ENCODE peak calls at places on chromosomes 7 and 10, in five cellular contexts. D, U, Y, V and S are unnamed samples. For H3K4me1, the result is how much of the 10 kb centered on the place peaks cover.

GRCh38 chr7:138886501-138886917 is 88.5 kb upstream of the ATP6V0A4 start:
- DNase-seq in D (peak), U (peak), Y (no peak), V (no peak), S (no peak)

GRCh38 chr7:29563590-29564454 is at the start of gene PRR15:
- DNase-seq in D (no peak), U (peak), Y (no peak), V (peak), S (peak)

GRCh38 chr10:102066421-102067068 is 1.4 kb downstream of the HPS6 start:
- DNase-seq in D (no peak), U (no peak), Y (no peak), V (no peak), S (no peak)

GRCh38 chr10:131451407-131452015 is 140.0 kb upstream of the TCERG1L start:
- DNase-seq in D (no peak), U (no peak), Y (no peak), V (no peak), S (no peak)

GRCh38 chr7:28873410-28873809 is 84.7 kb downstream of the TRIL start:
- DNase-seq in D (no peak), U (no peak), Y (no peak), V (no peak), S (no peak)

GRCh38 chr7:108598153-108598552 is 28.5 kb downstream of the DNAJB9 start:
- DNase-seq in D (no peak), U (no peak), Y (no peak), V (no peak), S (no peak)

GRCh38 chr7:91194841-91195240 is 69.4 kb upstream of the FZD1 start:
- DNase-seq in D (no peak), U (no peak), Y (peak), V (no peak), S (no peak)

GRCh38 chr7:44762300-44762699 is 13.7 kb downstream of the ZMIZ2 start:
- DNase-seq in D (no peak), U (no peak), Y (no peak), V (no peak), S (no peak)

GRCh38 chr7:142535123-142535779 is 214.0 kb upstream of the PRSS1 start:
- DNase-seq in D (peak), U (peak), Y (peak), V (peak), S (peak)

DNA sequence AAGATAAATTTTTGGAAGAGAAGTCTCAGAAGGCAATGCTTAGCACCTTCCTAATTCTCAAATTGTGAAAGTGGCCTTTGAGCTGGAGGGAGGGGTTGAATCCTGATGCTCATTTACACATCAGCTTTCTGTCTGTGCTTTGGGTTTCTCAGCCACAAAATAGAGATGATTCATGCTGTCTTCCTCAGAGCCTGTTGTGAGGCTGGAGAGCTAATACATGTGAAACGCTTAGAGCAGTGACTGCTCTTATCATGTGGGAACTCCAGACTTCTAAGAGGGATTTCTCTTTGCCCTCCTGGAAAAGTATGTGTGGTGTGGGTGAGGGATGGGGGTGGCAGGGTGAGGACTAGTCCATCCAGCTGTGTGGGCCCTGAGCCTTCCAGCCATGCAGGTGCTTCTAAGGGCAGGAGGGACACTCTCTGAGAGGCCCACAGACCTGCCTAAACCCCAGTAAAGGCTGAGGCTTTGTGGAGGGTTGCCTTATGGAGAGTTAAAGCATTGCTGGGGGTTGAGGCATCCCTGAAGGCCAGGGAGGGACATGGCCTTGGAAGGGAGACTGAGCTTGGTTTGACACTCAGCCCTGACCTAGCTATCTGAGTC is 4.8 kb upstream of the EVX1 start:
- DNase-seq in D (peak), U (peak), Y (no peak), V (peak), S (no peak)
- H2BK15ac ChIP-seq in D (no peak), U (no peak), Y (no peak), V (no peak), S (no peak)

GRCh38 chr10:96642530-96642929 is 55.7 kb upstream of the TM9SF3 start:
- DNase-seq in D (no peak), U (no peak), Y (no peak), V (no peak), S (no peak)
- H3K4me1 ChIP-seq in D (under half), U (under half), Y (under half), V (under half), S (under half)

DNA sequence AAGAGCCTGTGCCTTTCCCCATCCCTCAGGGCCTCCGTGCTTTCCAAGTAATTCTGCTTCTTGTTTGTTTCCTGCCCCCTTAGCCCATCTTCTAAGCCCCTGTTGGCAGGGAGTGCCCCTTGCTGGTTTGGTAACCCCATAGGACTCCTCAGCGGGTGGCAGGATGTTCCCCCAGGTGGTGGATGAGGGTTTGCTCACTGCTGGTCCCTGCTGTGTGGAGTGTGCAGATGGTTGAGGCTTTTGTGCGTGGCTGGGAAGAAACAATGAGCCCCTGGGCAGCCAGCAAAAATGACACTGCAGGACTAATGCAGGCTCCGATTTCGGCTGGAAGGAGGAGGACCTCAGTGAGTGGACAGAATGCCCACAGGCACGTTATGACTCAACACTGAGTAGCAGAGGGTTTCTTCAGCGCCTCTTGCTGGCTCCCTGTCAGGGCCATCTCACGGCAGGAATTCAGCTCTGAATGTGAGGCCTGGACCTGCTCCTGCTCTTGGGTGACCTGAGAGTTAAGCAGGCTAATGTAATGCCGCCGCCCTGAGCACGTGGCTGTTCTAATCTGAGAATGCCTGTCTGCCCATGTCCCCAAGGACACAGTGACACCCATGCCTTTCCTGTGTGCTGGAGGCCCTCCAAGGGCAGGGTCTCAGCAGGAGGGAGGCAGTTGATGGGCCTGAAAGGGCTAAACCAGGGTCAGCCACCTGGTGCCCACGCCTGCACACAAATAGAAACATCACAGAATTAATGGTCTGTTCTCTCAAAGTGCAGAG is 16.6 kb downstream of the BAG3 start:
- DNase-seq in D (peak), U (peak), Y (peak), V (peak), S (no peak)
- H2BK15ac ChIP-seq in D (peak), U (no peak), Y (no peak), V (no peak), S (no peak)

GRCh38 chr10:43137701-43137970 is 609 bp upstream of the CSGALNACT2 start:
- DNase-seq in D (peak), U (peak), Y (peak), V (peak), S (no peak)

GRCh38 chr10:43135656-43136055 is 2.6 kb upstream of the CSGALNACT2 start:
- DNase-seq in D (no peak), U (no peak), Y (no peak), V (no peak), S (no peak)

GRCh38 chr10:43135064-43135463 is 3.2 kb upstream of the CSGALNACT2 start:
- DNase-seq in D (no peak), U (no peak), Y (no peak), V (no peak), S (no peak)

GRCh38 chr10:43136995-43137700 is 1.1 kb upstream of the CSGALNACT2 start:
- DNase-seq in D (peak), U (no peak), Y (no peak), V (no peak), S (no peak)

DNA sequence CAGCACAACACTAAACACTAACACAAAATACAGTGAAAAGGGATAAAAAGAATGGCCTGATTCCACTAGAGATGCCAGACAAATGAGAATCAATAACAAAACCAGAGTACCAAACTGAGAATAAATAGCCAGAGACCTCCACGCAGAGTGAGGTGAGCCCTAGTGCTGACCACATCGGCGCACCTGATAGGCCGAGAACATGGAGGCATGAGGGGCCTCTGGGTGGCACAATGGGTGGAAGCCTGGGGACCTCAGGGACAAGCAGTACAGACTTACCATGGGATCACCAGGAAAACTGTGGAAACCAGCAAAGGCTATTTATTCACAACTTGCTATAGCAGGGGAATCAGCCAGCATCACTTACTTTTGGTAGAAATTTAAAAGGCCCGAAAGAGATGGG is 1.8 kb upstream of the CSGALNACT2 start:
- DNase-seq in D (no peak), U (no peak), Y (no peak), V (no peak), S (no peak)
- H3K4me1 ChIP-seq in D (under half), U (under half), Y (under half), V (under half), S (under half)

GRCh38 chr7:84536256-84536870 is 341.8 kb upstream of the SEMA3A start:
- DNase-seq in D (no peak), U (peak), Y (no peak), V (peak), S (no peak)

GRCh38 chr7:84535584-84536255 is 341.1 kb upstream of the SEMA3A start:
- DNase-seq in D (no peak), U (no peak), Y (no peak), V (no peak), S (no peak)

GRCh38 chr7:84532196-84532595 is 337.6 kb upstream of the SEMA3A start:
- DNase-seq in D (no peak), U (no peak), Y (no peak), V (peak), S (no peak)

GRCh38 chr7:84529480-84530205 is 335.1 kb upstream of the SEMA3A start:
- DNase-seq in D (peak), U (peak), Y (no peak), V (peak), S (no peak)

GRCh38 chr7:84533209-84533608 is 338.6 kb upstream of the SEMA3A start:
- DNase-seq in D (no peak), U (no peak), Y (no peak), V (peak), S (no peak)
- H2BK15ac ChIP-seq in D (peak), U (no peak), Y (no peak), V (no peak), S (no peak)

DNA sequence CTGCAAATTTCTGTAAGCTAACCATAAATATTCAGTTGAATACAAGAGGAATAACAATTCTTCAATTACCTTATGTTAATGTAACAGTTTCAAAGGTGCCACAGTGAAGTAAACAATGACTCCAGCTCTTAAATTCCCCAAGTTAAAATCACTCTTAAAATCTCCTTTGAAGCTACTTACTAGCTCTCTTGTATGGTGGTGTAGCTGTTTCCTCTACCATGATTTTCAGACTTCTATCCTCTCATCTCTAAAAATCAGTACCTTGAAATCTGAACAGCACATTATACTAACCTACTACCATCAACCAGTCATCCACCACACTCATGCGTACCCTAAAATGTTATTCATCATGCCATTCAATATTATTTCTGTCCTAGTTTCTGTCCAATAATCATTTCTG is 29.6 kb downstream of the JMJD1C start:
- DNase-seq in D (no peak), U (no peak), Y (no peak), V (peak), S (no peak)
- H3K4me1 ChIP-seq in D (under half), U (under half), Y (under half), V (under half), S (under half)

DNA sequence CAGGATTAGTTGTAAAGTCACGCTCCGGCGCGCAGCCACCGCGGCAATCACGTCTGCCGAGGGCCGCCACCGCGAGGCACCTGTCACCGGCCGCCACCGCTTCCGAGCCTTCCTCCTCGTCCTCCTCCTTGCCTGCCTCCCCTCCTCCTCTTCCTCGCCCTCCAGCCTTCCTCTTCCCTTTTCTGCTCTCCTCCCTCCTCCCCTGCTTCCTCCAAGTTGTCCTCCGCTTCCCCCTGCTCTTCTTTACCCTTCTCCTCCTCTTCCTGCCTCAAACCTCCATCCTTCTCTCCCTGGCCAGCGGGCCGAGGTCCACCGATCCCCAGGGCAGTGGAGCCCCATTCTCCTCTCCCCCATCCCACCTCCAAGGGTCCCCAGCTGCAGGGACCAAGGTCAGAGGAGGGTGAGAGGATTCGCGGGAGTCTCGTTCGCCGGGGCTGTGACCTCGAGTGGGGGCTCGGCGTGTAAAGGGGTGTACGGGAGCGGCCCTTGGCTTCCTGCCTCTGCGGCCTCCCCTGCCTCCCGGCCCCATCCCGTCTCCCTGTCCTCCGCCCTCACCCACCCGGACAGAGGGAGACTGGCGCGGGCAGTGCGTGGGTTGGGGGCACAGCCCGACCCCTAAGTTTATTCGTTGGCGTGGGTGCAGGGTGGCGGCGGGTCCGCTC is 89.5 kb upstream of the PAX2 start:
- DNase-seq in D (no peak), U (no peak), Y (no peak), V (no peak), S (no peak)
- H2BK15ac ChIP-seq in D (no peak), U (no peak), Y (no peak), V (no peak), S (no peak)